ENCODE peak calls at places on chromosomes 13 and 19, in eight cellular contexts. U is AG08395; Y is hippocampal formation; L is germinal center; D is dorsolateral prefrontal cortex; F is neural progenitor cell; P is stromal cell of bone marrow; A is activated CD4-positive, alpha-beta T cell treated with anti-CD3 and anti-CD28 coated beads, Interleukin-2, amount 10 ng/mL, durations not matched to agents 7 days and 5 days. B is an unnamed sample.

GRCh38 chr13:35839746-35840273 is 291.4 kb downstream of the DCLK1 start:
- DNase-seq in U (no peak), Y (peak), L (no peak), D (peak), F (no peak), P (no peak), A (no peak), B (peak)

GRCh38 chr19:2041686-2042484 is 9.2 kb downstream of the MKNK2 start:
- DNase-seq in U (peak), Y (peak), L (peak), D (peak), F (peak), P (peak), A (peak), B (peak)

GRCh38 chr19:1068111-1069001 is 1.4 kb downstream of the ARHGAP45 start:
- DNase-seq in U (no peak), Y (no peak), L (peak), D (no peak), F (no peak), P (no peak), A (peak), B (no peak)

GRCh38 chr13:62407871-62408270 is 992.2 kb upstream of the PCDH20 start:
- DNase-seq in U (no peak), Y (no peak), L (no peak), D (no peak), F (no peak), P (no peak), A (no peak), B (no peak)

GRCh38 chr13:105759467-105759866 is 776.0 kb downstream of the EFNB2 start:
- DNase-seq in U (no peak), Y (no peak), L (no peak), D (no peak), F (no peak), P (no peak), A (no peak), B (no peak)

GRCh38 chr19:13987101-13987890 is 18.8 kb downstream of the RFX1 start:
- DNase-seq in U (no peak), Y (no peak), L (no peak), D (no peak), F (no peak), P (no peak), A (no peak), B (peak)

GRCh38 chr13:97005631-97006262 is 11.5 kb upstream of the OXGR1 start:
- DNase-seq in U (peak), Y (no peak), L (no peak), D (no peak), F (no peak), P (no peak), A (no peak), B (no peak)

GRCh38 chr19:35249848-35250711 is 1.3 kb downstream of the LSR start:
- DNase-seq in U (no peak), Y (no peak), L (no peak), D (no peak), F (no peak), P (no peak), A (peak), B (no peak)

GRCh38 chr13:51849145-51850101 is 4.4 kb upstream of the TMEM272 start:
- DNase-seq in U (peak), Y (no peak), L (peak), D (no peak), F (peak), P (no peak), A (peak), B (no peak)

GRCh38 chr19:39140195-39140516 is 14.6 kb downstream of the PAK4 start:
- DNase-seq in U (no peak), Y (no peak), L (no peak), D (no peak), F (no peak), P (no peak), A (no peak), B (no peak)

GRCh38 chr13:83153833-83154232 is 728.4 kb downstream of the SLITRK1 start:
- DNase-seq in U (no peak), Y (no peak), L (no peak), D (no peak), F (no peak), P (no peak), A (no peak), B (no peak)

GRCh38 chr13:49098198-49098597 is 121.9 kb upstream of the MLNR start:
- DNase-seq in U (peak), Y (no peak), L (no peak), D (no peak), F (no peak), P (peak), A (no peak), B (no peak)

GRCh38 chr19:6753178-6754031 is 13.8 kb downstream of the SH2D3A start:
- DNase-seq in U (peak), Y (no peak), L (peak), D (no peak), F (peak), P (no peak), A (peak), B (no peak)

GRCh38 chr13:42354246-42355117 is 82.5 kb downstream of the AKAP11 start:
- DNase-seq in U (peak), Y (no peak), L (peak), D (no peak), F (peak), P (peak), A (peak), B (no peak)

GRCh38 chr13:20301391-20302071 is 69.4 kb upstream of the GJB6 start:
- DNase-seq in U (no peak), Y (no peak), L (no peak), D (no peak), F (peak), P (no peak), A (no peak), B (no peak)

GRCh38 chr13:111121421-111121820 is 6.3 kb downstream of the ARHGEF7 start:
- DNase-seq in U (no peak), Y (no peak), L (no peak), D (no peak), F (no peak), P (no peak), A (no peak), B (no peak)

GRCh38 chr19:29328586-29328985 is 115.6 kb upstream of the UQCRFS1 start:
- DNase-seq in U (no peak), Y (no peak), L (no peak), D (no peak), F (no peak), P (no peak), A (no peak), B (no peak)

GRCh38 chr13:26991508-26992181 is 180.0 kb downstream of the USP12 start:
- DNase-seq in U (no peak), Y (peak), L (no peak), D (peak), F (no peak), P (no peak), A (no peak), B (peak)

GRCh38 chr13:28128030-28128429 is 10.3 kb upstream of the PAN3 start:
- DNase-seq in U (no peak), Y (no peak), L (no peak), D (no peak), F (no peak), P (no peak), A (no peak), B (no peak)

GRCh38 chr19:41584260-41584810 is 8.4 kb downstream of the CEACAM21 start:
- DNase-seq in U (no peak), Y (no peak), L (no peak), D (no peak), F (no peak), P (no peak), A (no peak), B (no peak)

GRCh38 chr13:90591927-90592268 is 755.6 kb upstream of the MIR17HG start:
- DNase-seq in U (no peak), Y (no peak), L (no peak), D (no peak), F (no peak), P (no peak), A (no peak), B (no peak)

GRCh38 chr13:35514166-35514565 is 37.7 kb upstream of the MAB21L1 start:
- DNase-seq in U (no peak), Y (no peak), L (no peak), D (no peak), F (peak), P (no peak), A (no peak), B (no peak)

GRCh38 chr13:110811751-110812110 is 98.2 kb downstream of the ING1 start:
- DNase-seq in U (no peak), Y (no peak), L (no peak), D (no peak), F (no peak), P (no peak), A (no peak), B (no peak)

GRCh38 chr13:33015275-33015674 is 948 bp upstream of the KL start:
- DNase-seq in U (no peak), Y (no peak), L (no peak), D (no peak), F (no peak), P (no peak), A (no peak), B (no peak)

B was measured in anterior cingulate cortex.